ENCODE peak calls at places on chromosomes 13 and 19, in four cellular contexts. H is GM23338, X is A549, C is Panc1. N is an unnamed sample.

GRCh38 chr13:26716984-26717383 is 43.6 kb downstream of the GPR12 start:
- DNase-seq in H (no peak), X (no peak), C (no peak), N (no peak)

GRCh38 chr13:30907167-30907761 is 1.2 kb downstream of the MEDAG start:
- DNase-seq in H (no peak), X (no peak), C (no peak), N (no peak)

GRCh38 chr13:89281331-89281730 is 1610.2 kb downstream of the SLITRK5 start:
- DNase-seq in H (no peak), X (no peak), C (no peak), N (no peak)

GRCh38 chr19:29381353-29382203 is 144.2 kb upstream of the VSTM2B start:
- DNase-seq in H (no peak), X (no peak), C (no peak), N (no peak)

GRCh38 chr13:113088691-113089020 is 16.9 kb upstream of the F7 start:
- DNase-seq in H (no peak), X (no peak), C (no peak), N (no peak)

GRCh38 chr19:53915000-53915399 is 5.9 kb downstream of the CACNG7 start:
- DNase-seq in H (peak), X (peak), C (no peak), N (no peak)

GRCh38 chr13:42398542-42398941 is 126.6 kb downstream of the AKAP11 start:
- DNase-seq in H (no peak), X (no peak), C (no peak), N (no peak)

GRCh38 chr19:10105241-10106099 is 692 bp upstream of the PPAN start:
- DNase-seq in H (no peak), X (no peak), C (no peak), N (peak)

GRCh38 chr13:24709186-24709913 is 29.1 kb downstream of the ATP12A start:
- DNase-seq in H (peak), X (no peak), C (no peak), N (no peak)

GRCh38 chr13:57933606-57934005 is 302.1 kb downstream of the PCDH17 start:
- DNase-seq in H (no peak), X (no peak), C (no peak), N (no peak)

GRCh38 chr13:79825959-79826358 is 345.0 kb downstream of the NDFIP2 start:
- DNase-seq in H (no peak), X (no peak), C (no peak), N (no peak)

GRCh38 chr13:75494491-75494890 is 12.5 kb upstream of the TBC1D4 start:
- DNase-seq in H (no peak), X (no peak), C (no peak), N (no peak)

GRCh38 chr13:31064636-31065035 is 97.1 kb downstream of the HSPH1 start:
- DNase-seq in H (no peak), X (no peak), C (no peak), N (no peak)

GRCh38 chr13:86135856-86136255 is 336.6 kb upstream of the SLITRK6 start:
- DNase-seq in H (no peak), X (no peak), C (no peak), N (no peak)

GRCh38 chr13:39353988-39354387 is 249.0 kb downstream of the LHFPL6 start:
- DNase-seq in H (no peak), X (no peak), C (no peak), N (no peak)

GRCh38 chr19:3285647-3286176 is 61.3 kb downstream of the CELF5 start:
- DNase-seq in H (peak), X (no peak), C (no peak), N (no peak)

GRCh38 chr19:23785982-23786381 is 27.3 kb upstream of the ZNF681 start:
- DNase-seq in H (no peak), X (no peak), C (no peak), N (no peak)

GRCh38 chr19:48634036-48634342 is 3.2 kb downstream of the DBP start:
- DNase-seq in H (no peak), X (no peak), C (no peak), N (no peak)

GRCh38 chr19:48633148-48634035 is 3.8 kb downstream of the DBP start:
- DNase-seq in H (no peak), X (no peak), C (no peak), N (no peak)

GRCh38 chr19:48634424-48635262 is 2.5 kb downstream of the DBP start:
- DNase-seq in H (peak), X (peak), C (no peak), N (peak)

GRCh38 chr19:48631254-48631653 is 5.9 kb downstream of the DBP start:
- DNase-seq in H (no peak), X (no peak), C (no peak), N (no peak)

GRCh38 chr19:48632692-48633147 is 4.5 kb downstream of the DBP start:
- DNase-seq in H (no peak), X (no peak), C (no peak), N (no peak)
- TF ChIP-seq CTCF in H (no peak), X (no peak), C (no peak), N (no peak)

DNA sequence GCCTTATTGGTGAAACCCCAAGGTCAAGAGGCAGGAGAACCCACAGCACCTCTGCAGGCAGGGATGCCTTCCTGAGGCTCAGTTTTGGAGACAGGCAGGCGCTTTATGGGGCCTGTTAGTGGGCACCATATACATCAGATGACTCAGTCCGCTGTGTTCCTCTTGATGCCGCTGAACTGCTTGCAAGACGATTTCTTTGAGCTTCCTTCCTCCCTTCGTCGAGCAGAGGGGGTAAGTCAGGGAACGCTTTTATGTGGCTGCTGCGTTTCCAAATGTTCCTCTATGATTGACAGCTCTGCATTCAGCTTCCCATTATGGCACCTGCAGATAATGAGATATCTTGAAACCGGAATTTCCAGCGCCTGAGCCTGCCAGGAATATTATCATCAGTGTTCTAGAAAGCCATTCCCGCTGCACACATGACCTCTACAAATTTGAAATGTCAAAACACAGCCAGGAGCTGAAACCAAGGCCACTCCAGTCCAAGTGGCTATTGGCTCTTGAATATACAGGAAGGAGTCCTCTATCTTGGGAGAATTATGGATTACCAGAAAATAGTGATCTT is 257.0 kb downstream of the TSHZ3 start:
- DNase-seq in H (no peak), X (no peak), C (no peak), N (no peak)
- TF ChIP-seq REST in H (no peak), X (no peak), C (no peak), N (no peak)

DNA sequence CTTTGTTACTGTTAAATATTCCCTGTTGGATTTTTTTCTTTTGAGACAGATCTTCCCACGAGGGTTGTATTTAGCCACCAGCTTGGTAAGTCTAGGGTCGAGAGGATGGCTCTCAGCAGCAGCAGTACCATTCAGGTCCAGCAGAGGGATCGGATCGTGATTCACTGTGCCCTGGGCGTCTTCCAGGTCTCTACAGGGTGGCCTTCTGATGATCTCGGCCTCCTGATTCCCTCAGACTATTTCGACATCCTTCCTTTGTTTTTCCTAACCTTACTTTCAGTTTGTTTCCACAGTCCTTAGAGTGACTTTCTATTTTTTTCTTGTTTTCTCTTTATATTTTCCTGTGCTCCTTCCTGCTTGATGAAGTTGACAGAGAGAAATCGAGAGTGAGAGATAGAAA is 1436.9 kb downstream of the UQCRFS1 start:
- DNase-seq in H (peak), X (peak), C (no peak), N (peak)
- TF ChIP-seq CTCF in H (peak), X (no peak), C (peak), N (no peak)

GRCh38 chr19:46788968-46789338 is 559 bp upstream of the SLC1A5 start:
- DNase-seq in H (no peak), X (no peak), C (no peak), N (no peak)

GRCh38 chr19:46787331-46788100 is 878 bp downstream of the SLC1A5 start:
- DNase-seq in H (peak), X (peak), C (no peak), N (peak)

GRCh38 chr19:46787040-46787330 is 1.4 kb downstream of the SLC1A5 start:
- DNase-seq in H (no peak), X (no peak), C (no peak), N (no peak)

GRCh38 chr19:46789371-46789770 is 977 bp upstream of the SLC1A5 start:
- DNase-seq in H (no peak), X (no peak), C (no peak), N (no peak)

GRCh38 chr19:46788101-46788967 is at the start of gene SLC1A5:
- DNase-seq in H (peak), X (peak), C (peak), N (peak)
- TF ChIP-seq REST in H (peak), X (no peak), C (no peak), N (peak)

GRCh38 chr19:37999309-38000213 is 92.6 kb downstream of the SIPA1L3 start:
- DNase-seq in H (no peak), X (peak), C (peak), N (no peak)
- TF ChIP-seq CTCF in H (no peak), X (no peak), C (no peak), N (no peak)

GRCh38 chr19:42115219-42115618 is 17.0 kb downstream of the POU2F2 start:
- DNase-seq in H (no peak), X (no peak), C (no peak), N (no peak)
- TF ChIP-seq REST in H (peak), X (peak), C (peak), N (peak)

DNA sequence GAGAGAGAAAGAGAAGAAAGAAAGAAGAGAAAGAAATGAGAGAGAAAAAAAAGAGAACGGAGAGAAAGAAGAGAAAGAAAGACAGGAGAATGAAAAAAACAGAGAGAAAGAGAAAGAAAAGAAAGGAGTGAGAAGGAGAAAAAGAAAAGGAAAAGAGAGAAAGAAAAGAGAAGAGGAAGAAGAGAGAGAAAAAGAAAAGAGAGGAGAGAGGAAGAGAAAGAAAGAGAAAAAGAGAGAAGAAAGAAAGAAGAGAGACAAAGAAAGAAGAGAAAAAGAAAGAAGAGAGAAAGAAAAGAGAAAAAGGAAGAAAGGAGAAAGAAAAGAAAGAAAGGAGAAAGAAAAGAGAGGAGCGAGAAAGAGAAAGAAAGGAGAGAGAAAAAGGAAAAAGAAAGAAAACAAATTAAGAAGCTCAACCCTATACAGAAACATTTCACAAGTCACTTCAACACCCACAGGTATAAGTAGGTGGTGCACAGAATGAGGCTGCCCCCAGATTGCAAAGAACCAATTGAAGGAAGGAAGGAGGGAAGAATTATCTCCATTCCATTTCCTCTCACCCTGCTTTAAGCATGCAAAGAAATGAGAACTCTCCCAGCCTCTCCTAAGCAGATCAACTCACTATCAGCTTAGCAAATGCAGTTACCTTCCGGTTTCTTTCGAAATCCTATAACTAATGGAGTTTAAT is 98.8 kb upstream of the CACNA1A start:
- DNase-seq in H (peak), X (no peak), C (no peak), N (no peak)
- TF ChIP-seq CTCF in H (no peak), X (no peak), C (no peak), N (no peak)

GRCh38 chr19:41263850-41264580 is at the start of gene HNRNPUL1:
- DNase-seq in H (peak), X (peak), C (peak), N (peak)
- TF ChIP-seq REST in H (no peak), X (peak), C (no peak), N (no peak)

GRCh38 chr13:47798906-47799305 is 202.2 kb downstream of the SUCLA2 start:
- DNase-seq in H (peak), X (no peak), C (no peak), N (no peak)
- TF ChIP-seq CTCF in H (peak), X (no peak), C (peak), N (peak)